ENCODE peak calls at places on chromosomes 3 and 15, in eight cellular contexts. One of them, this sample, is unnamed.

GRCh38 chr15:48897144-48897814 is 19.3 kb downstream of the EID1 start:
- DNase-seq in SK-N-SH: no peak
- DNase-seq in naive thymus-derived CD4-positive, alpha-beta T cell: no peak
- DNase-seq in testis: peak
- DNase-seq in AG09309: peak
- DNase-seq in dorsolateral prefrontal cortex: no peak
- DNase-seq in fibroblast of lung: peak
- DNase-seq in fibroblast of the aortic adventitia: peak
- DNase-seq in this sample: no peak

GRCh38 chr15:90211440-90212168 is 10.5 kb downstream of the SEMA4B start:
- DNase-seq in fibroblast of lung: peak
- DNase-seq in testis: no peak
- DNase-seq in fibroblast of the aortic adventitia: peak
- DNase-seq in AG09309: no peak
- DNase-seq in SK-N-SH: no peak
- DNase-seq in naive thymus-derived CD4-positive, alpha-beta T cell: no peak
- DNase-seq in dorsolateral prefrontal cortex: no peak
- DNase-seq in this sample: no peak

GRCh38 chr15:49815937-49816336 is 195.1 kb downstream of the DTWD1 start:
- DNase-seq in fibroblast of the aortic adventitia: peak
- DNase-seq in AG09309: peak
- DNase-seq in naive thymus-derived CD4-positive, alpha-beta T cell: no peak
- DNase-seq in SK-N-SH: no peak
- DNase-seq in fibroblast of lung: peak
- DNase-seq in dorsolateral prefrontal cortex: peak
- DNase-seq in testis: no peak
- DNase-seq in this sample: no peak

GRCh38 chr3:143078883-143079282 is 40.7 kb upstream of the CHST2 start:
- DNase-seq in testis: no peak
- DNase-seq in naive thymus-derived CD4-positive, alpha-beta T cell: no peak
- DNase-seq in AG09309: peak
- DNase-seq in fibroblast of the aortic adventitia: peak
- DNase-seq in SK-N-SH: no peak
- DNase-seq in dorsolateral prefrontal cortex: no peak
- DNase-seq in fibroblast of lung: peak
- DNase-seq in this sample: no peak

GRCh38 chr3:30681276-30682211 is 75.1 kb downstream of the TGFBR2 start:
- DNase-seq in testis: peak
- DNase-seq in naive thymus-derived CD4-positive, alpha-beta T cell: no peak
- DNase-seq in AG09309: peak
- DNase-seq in fibroblast of lung: peak
- DNase-seq in fibroblast of the aortic adventitia: peak
- DNase-seq in dorsolateral prefrontal cortex: peak
- DNase-seq in SK-N-SH: peak
- DNase-seq in this sample: no peak

GRCh38 chr3:128081846-128082245 is 29.6 kb downstream of the SEC61A1 start:
- DNase-seq in dorsolateral prefrontal cortex: no peak
- DNase-seq in fibroblast of the aortic adventitia: peak
- DNase-seq in SK-N-SH: no peak
- DNase-seq in AG09309: peak
- DNase-seq in naive thymus-derived CD4-positive, alpha-beta T cell: no peak
- DNase-seq in fibroblast of lung: peak
- DNase-seq in testis: no peak
- DNase-seq in this sample: no peak

GRCh38 chr3:37861540-37862051 is at the start of gene CTDSPL:
- DNase-seq in dorsolateral prefrontal cortex: no peak
- DNase-seq in testis: peak
- DNase-seq in fibroblast of lung: peak
- DNase-seq in SK-N-SH: peak
- DNase-seq in AG09309: no peak
- DNase-seq in fibroblast of the aortic adventitia: peak
- DNase-seq in naive thymus-derived CD4-positive, alpha-beta T cell: peak
- DNase-seq in this sample: no peak

GRCh38 chr15:36883705-36884355 is 216.5 kb downstream of the MEIS2 start:
- DNase-seq in testis: peak
- DNase-seq in naive thymus-derived CD4-positive, alpha-beta T cell: no peak
- DNase-seq in fibroblast of the aortic adventitia: peak
- DNase-seq in dorsolateral prefrontal cortex: peak
- DNase-seq in AG09309: peak
- DNase-seq in fibroblast of lung: peak
- DNase-seq in SK-N-SH: peak
- DNase-seq in this sample: peak

GRCh38 chr15:52653451-52653964 is 25.7 kb downstream of the ATOSA start:
- DNase-seq in naive thymus-derived CD4-positive, alpha-beta T cell: no peak
- DNase-seq in AG09309: peak
- DNase-seq in fibroblast of the aortic adventitia: peak
- DNase-seq in SK-N-SH: no peak
- DNase-seq in dorsolateral prefrontal cortex: no peak
- DNase-seq in testis: no peak
- DNase-seq in fibroblast of lung: peak
- DNase-seq in this sample: no peak

GRCh38 chr15:31025996-31026395 is 34.6 kb upstream of the MTMR10 start:
- DNase-seq in SK-N-SH: no peak
- DNase-seq in fibroblast of the aortic adventitia: no peak
- DNase-seq in AG09309: no peak
- DNase-seq in dorsolateral prefrontal cortex: no peak
- DNase-seq in naive thymus-derived CD4-positive, alpha-beta T cell: no peak
- DNase-seq in testis: peak
- DNase-seq in fibroblast of lung: no peak
- DNase-seq in this sample: no peak

GRCh38 chr15:64753419-64754185 is 21.8 kb downstream of the RBPMS2 start:
- DNase-seq in SK-N-SH: no peak
- DNase-seq in fibroblast of lung: no peak
- DNase-seq in AG09309: no peak
- DNase-seq in testis: no peak
- DNase-seq in fibroblast of the aortic adventitia: no peak
- DNase-seq in naive thymus-derived CD4-positive, alpha-beta T cell: no peak
- DNase-seq in dorsolateral prefrontal cortex: no peak
- DNase-seq in this sample: no peak

GRCh38 chr3:46667061-46667621 is 26.3 kb downstream of the ALS2CL start:
- DNase-seq in testis: no peak
- DNase-seq in fibroblast of lung: no peak
- DNase-seq in naive thymus-derived CD4-positive, alpha-beta T cell: no peak
- DNase-seq in AG09309: no peak
- DNase-seq in dorsolateral prefrontal cortex: no peak
- DNase-seq in fibroblast of the aortic adventitia: no peak
- DNase-seq in SK-N-SH: peak
- DNase-seq in this sample: no peak

GRCh38 chr3:81173514-81173913 is 587.9 kb downstream of the GBE1 start:
- DNase-seq in naive thymus-derived CD4-positive, alpha-beta T cell: no peak
- DNase-seq in testis: no peak
- DNase-seq in fibroblast of the aortic adventitia: peak
- DNase-seq in AG09309: no peak
- DNase-seq in fibroblast of lung: no peak
- DNase-seq in dorsolateral prefrontal cortex: no peak
- DNase-seq in SK-N-SH: no peak
- DNase-seq in this sample: no peak

GRCh38 chr3:154398084-154398967 is 31.7 kb downstream of the GPR149 start:
- DNase-seq in AG09309: no peak
- DNase-seq in SK-N-SH: no peak
- DNase-seq in testis: no peak
- DNase-seq in naive thymus-derived CD4-positive, alpha-beta T cell: no peak
- DNase-seq in fibroblast of the aortic adventitia: no peak
- DNase-seq in dorsolateral prefrontal cortex: no peak
- DNase-seq in fibroblast of lung: no peak
- DNase-seq in this sample: no peak

GRCh38 chr3:71201939-71202338 is 381.6 kb downstream of the FOXP1 start:
- DNase-seq in fibroblast of the aortic adventitia: peak
- DNase-seq in testis: peak
- DNase-seq in dorsolateral prefrontal cortex: peak
- DNase-seq in AG09309: no peak
- DNase-seq in SK-N-SH: no peak
- DNase-seq in fibroblast of lung: peak
- DNase-seq in naive thymus-derived CD4-positive, alpha-beta T cell: no peak
- DNase-seq in this sample: no peak

GRCh38 chr15:51094606-51095569 is at the start of gene TNFAIP8L3:
- DNase-seq in fibroblast of lung: peak
- DNase-seq in testis: peak
- DNase-seq in naive thymus-derived CD4-positive, alpha-beta T cell: no peak
- DNase-seq in SK-N-SH: peak
- DNase-seq in dorsolateral prefrontal cortex: no peak
- DNase-seq in fibroblast of the aortic adventitia: peak
- DNase-seq in AG09309: no peak
- DNase-seq in this sample: no peak

GRCh38 chr3:140342668-140343067 is 335.2 kb upstream of the TRIM42 start:
- DNase-seq in SK-N-SH: no peak
- DNase-seq in fibroblast of the aortic adventitia: no peak
- DNase-seq in naive thymus-derived CD4-positive, alpha-beta T cell: no peak
- DNase-seq in AG09309: no peak
- DNase-seq in fibroblast of lung: no peak
- DNase-seq in dorsolateral prefrontal cortex: no peak
- DNase-seq in testis: no peak
- DNase-seq in this sample: no peak

GRCh38 chr3:128727485-128727884 is 1.5 kb downstream of the RAB7A start:
- DNase-seq in testis: no peak
- DNase-seq in fibroblast of the aortic adventitia: peak
- DNase-seq in naive thymus-derived CD4-positive, alpha-beta T cell: no peak
- DNase-seq in fibroblast of lung: no peak
- DNase-seq in SK-N-SH: no peak
- DNase-seq in AG09309: no peak
- DNase-seq in dorsolateral prefrontal cortex: no peak
- DNase-seq in this sample: peak

GRCh38 chr3:27885641-27886040 is 163.5 kb upstream of the EOMES start:
- DNase-seq in fibroblast of lung: no peak
- DNase-seq in dorsolateral prefrontal cortex: no peak
- DNase-seq in naive thymus-derived CD4-positive, alpha-beta T cell: no peak
- DNase-seq in testis: no peak
- DNase-seq in AG09309: no peak
- DNase-seq in SK-N-SH: no peak
- DNase-seq in fibroblast of the aortic adventitia: no peak
- DNase-seq in this sample: no peak

GRCh38 chr3:148879256-148879655 is 14.2 kb downstream of the CPA3 start:
- DNase-seq in AG09309: no peak
- DNase-seq in dorsolateral prefrontal cortex: no peak
- DNase-seq in fibroblast of the aortic adventitia: no peak
- DNase-seq in fibroblast of lung: no peak
- DNase-seq in SK-N-SH: no peak
- DNase-seq in testis: no peak
- DNase-seq in naive thymus-derived CD4-positive, alpha-beta T cell: no peak
- DNase-seq in this sample: no peak

GRCh38 chr15:68106656-68107055 is 52.5 kb downstream of the PIAS1 start:
- DNase-seq in fibroblast of the aortic adventitia: peak
- DNase-seq in naive thymus-derived CD4-positive, alpha-beta T cell: no peak
- DNase-seq in fibroblast of lung: peak
- DNase-seq in testis: no peak
- DNase-seq in AG09309: no peak
- DNase-seq in dorsolateral prefrontal cortex: no peak
- DNase-seq in SK-N-SH: no peak
- DNase-seq in this sample: no peak

GRCh38 chr15:33093234-33093633 is 101.3 kb downstream of the FMN1 start:
- DNase-seq in AG09309: no peak
- DNase-seq in SK-N-SH: no peak
- DNase-seq in naive thymus-derived CD4-positive, alpha-beta T cell: no peak
- DNase-seq in fibroblast of the aortic adventitia: no peak
- DNase-seq in dorsolateral prefrontal cortex: no peak
- DNase-seq in fibroblast of lung: no peak
- DNase-seq in testis: no peak
- DNase-seq in this sample: no peak

DNA sequence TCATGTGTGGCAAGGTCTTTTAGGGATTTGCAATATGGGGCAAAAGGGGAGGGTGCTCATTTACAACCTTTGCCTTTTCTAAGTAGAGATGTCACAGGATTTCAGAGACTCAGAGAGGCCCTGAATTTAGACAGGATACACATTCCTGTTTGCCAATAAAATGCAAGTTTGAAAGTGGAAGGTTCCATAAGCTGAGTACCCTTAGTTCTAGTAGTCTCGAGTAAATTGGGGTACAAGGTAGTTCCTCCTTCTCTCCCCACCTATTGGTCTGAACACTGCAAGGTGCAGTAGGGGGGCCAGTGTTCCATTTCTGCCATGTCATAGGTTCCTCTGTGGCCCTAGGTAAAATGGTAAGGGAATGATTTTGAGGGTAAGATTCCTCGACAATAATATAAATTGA is 5.8 kb downstream of the SOX2 start:
- DNase-seq in SK-N-SH: no peak
- DNase-seq in fibroblast of the aortic adventitia: no peak
- DNase-seq in testis: no peak
- DNase-seq in fibroblast of lung: no peak
- DNase-seq in naive thymus-derived CD4-positive, alpha-beta T cell: no peak
- DNase-seq in AG09309: no peak
- DNase-seq in dorsolateral prefrontal cortex: no peak
- DNase-seq in this sample: no peak
- H3K4me3 ChIP-seq in SK-N-SH: no peak
- H3K4me3 ChIP-seq in fibroblast of the aortic adventitia: no peak
- H3K4me3 ChIP-seq in testis: no peak
- H3K4me3 ChIP-seq in fibroblast of lung: no peak
- H3K4me3 ChIP-seq in naive thymus-derived CD4-positive, alpha-beta T cell: no peak
- H3K4me3 ChIP-seq in AG09309: no peak
- H3K4me3 ChIP-seq in dorsolateral prefrontal cortex: peak
- H3K4me3 ChIP-seq in this sample: no peak

DNA sequence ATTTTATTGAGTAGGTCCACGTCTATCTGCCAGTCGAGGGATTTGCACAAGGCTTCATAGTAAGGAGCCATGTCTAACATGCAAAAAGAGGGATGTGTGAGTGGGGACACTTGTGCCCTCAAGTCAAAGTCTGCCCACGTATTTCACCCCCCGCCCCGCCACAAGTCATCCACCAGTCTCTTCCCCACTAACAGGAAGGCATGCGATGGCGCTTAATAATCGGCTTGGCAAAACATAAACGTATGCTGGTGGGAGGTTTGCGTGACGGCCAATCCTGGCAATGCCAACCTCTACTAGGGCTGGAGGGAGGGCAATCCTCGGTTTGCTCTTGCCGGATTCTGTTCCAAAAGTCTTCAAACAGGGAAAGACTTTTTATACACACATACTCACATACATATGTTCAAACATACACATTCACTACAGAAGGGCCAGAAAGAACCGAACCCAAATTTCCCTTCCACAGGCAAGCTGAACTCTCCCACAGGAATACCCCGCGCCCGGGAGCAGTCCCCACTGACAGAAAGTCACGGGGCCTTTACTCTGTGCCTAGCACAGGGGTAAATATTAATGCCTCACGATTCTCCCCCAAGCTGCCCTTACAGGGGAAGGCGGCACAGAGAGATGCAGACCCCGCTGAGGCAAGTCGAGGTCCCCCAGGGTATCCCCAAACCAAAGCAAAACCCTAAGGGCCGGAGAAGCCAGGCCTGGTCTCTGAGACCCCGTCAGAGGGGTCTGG is 675 bp downstream of the PSMD6 start:
- DNase-seq in testis: peak
- DNase-seq in naive thymus-derived CD4-positive, alpha-beta T cell: no peak
- DNase-seq in AG09309: no peak
- DNase-seq in SK-N-SH: peak
- DNase-seq in fibroblast of the aortic adventitia: peak
- DNase-seq in dorsolateral prefrontal cortex: peak
- DNase-seq in fibroblast of lung: peak
- DNase-seq in this sample: no peak
- H3K4me3 ChIP-seq in testis: peak
- H3K4me3 ChIP-seq in naive thymus-derived CD4-positive, alpha-beta T cell: peak
- H3K4me3 ChIP-seq in AG09309: peak
- H3K4me3 ChIP-seq in SK-N-SH: peak
- H3K4me3 ChIP-seq in fibroblast of the aortic adventitia: peak
- H3K4me3 ChIP-seq in dorsolateral prefrontal cortex: peak
- H3K4me3 ChIP-seq in fibroblast of lung: peak
- H3K4me3 ChIP-seq in this sample: peak

GRCh38 chr3:6264036-6264435 is 596.9 kb upstream of the GRM7 start:
- DNase-seq in fibroblast of the aortic adventitia: no peak
- DNase-seq in dorsolateral prefrontal cortex: no peak
- DNase-seq in testis: no peak
- DNase-seq in naive thymus-derived CD4-positive, alpha-beta T cell: no peak
- DNase-seq in SK-N-SH: no peak
- DNase-seq in AG09309: no peak
- DNase-seq in fibroblast of lung: no peak
- DNase-seq in this sample: no peak
- H3K4me3 ChIP-seq in fibroblast of the aortic adventitia: no peak
- H3K4me3 ChIP-seq in dorsolateral prefrontal cortex: no peak
- H3K4me3 ChIP-seq in testis: no peak
- H3K4me3 ChIP-seq in naive thymus-derived CD4-positive, alpha-beta T cell: no peak
- H3K4me3 ChIP-seq in SK-N-SH: no peak
- H3K4me3 ChIP-seq in AG09309: no peak
- H3K4me3 ChIP-seq in fibroblast of lung: no peak
- H3K4me3 ChIP-seq in this sample: no peak

GRCh38 chr3:62874398-62875102 is 666 bp downstream of the CADPS start:
- DNase-seq in dorsolateral prefrontal cortex: peak
- DNase-seq in fibroblast of the aortic adventitia: no peak
- DNase-seq in SK-N-SH: peak
- DNase-seq in testis: peak
- DNase-seq in fibroblast of lung: no peak
- DNase-seq in naive thymus-derived CD4-positive, alpha-beta T cell: no peak
- DNase-seq in AG09309: no peak
- DNase-seq in this sample: no peak
- H3K4me3 ChIP-seq in dorsolateral prefrontal cortex: peak
- H3K4me3 ChIP-seq in fibroblast of the aortic adventitia: no peak
- H3K4me3 ChIP-seq in SK-N-SH: peak
- H3K4me3 ChIP-seq in testis: peak
- H3K4me3 ChIP-seq in fibroblast of lung: peak
- H3K4me3 ChIP-seq in naive thymus-derived CD4-positive, alpha-beta T cell: no peak
- H3K4me3 ChIP-seq in AG09309: peak
- H3K4me3 ChIP-seq in this sample: no peak